ENCODE peak calls at places on chromosomes 3 and 15, in nine cellular contexts. One of them, this sample, is unnamed.
A peak's percentile ranks its signal among the peaks of the same experiment; 100 is the strongest.

GRCh38 chr3:72690646-72691045 is 157.6 kb downstream of the SHQ1 start:
- DNase-seq in progenitor cell of endocrine pancreas: no peak
- DNase-seq in ovary: no peak
- DNase-seq in ascending aorta: no peak
- DNase-seq in tibial nerve: no peak
- DNase-seq in mammary epithelial cell: no peak
- DNase-seq in GM12865: no peak
- DNase-seq in psoas muscle: no peak
- DNase-seq in astrocyte: no peak
- DNase-seq in this sample: no peak

GRCh38 chr3:106635271-106635670 is 742.0 kb upstream of the CCDC54 start:
- DNase-seq in progenitor cell of endocrine pancreas: no peak
- DNase-seq in ovary: no peak
- DNase-seq in ascending aorta: no peak
- DNase-seq in tibial nerve: no peak
- DNase-seq in mammary epithelial cell: peak; percentile 90
- DNase-seq in GM12865: peak; percentile 4
- DNase-seq in psoas muscle: no peak
- DNase-seq in astrocyte: peak; percentile 96
- DNase-seq in this sample: no peak

GRCh38 chr3:120568624-120569023 is 27.5 kb upstream of the NDUFB4 start:
- DNase-seq in progenitor cell of endocrine pancreas: no peak
- DNase-seq in ovary: no peak
- DNase-seq in ascending aorta: no peak
- DNase-seq in tibial nerve: no peak
- DNase-seq in mammary epithelial cell: peak; percentile 9
- DNase-seq in GM12865: no peak
- DNase-seq in psoas muscle: no peak
- DNase-seq in astrocyte: peak; percentile 44
- DNase-seq in this sample: no peak

GRCh38 chr3:174198199-174198598 is 660.9 kb upstream of the NAALADL2 start:
- DNase-seq in progenitor cell of endocrine pancreas: no peak
- DNase-seq in ovary: no peak
- DNase-seq in ascending aorta: no peak
- DNase-seq in tibial nerve: no peak
- DNase-seq in mammary epithelial cell: no peak
- DNase-seq in GM12865: no peak
- DNase-seq in psoas muscle: no peak
- DNase-seq in astrocyte: peak; percentile 43
- DNase-seq in this sample: no peak

GRCh38 chr15:68277131-68277604 is 377 bp upstream of the FEM1B start:
- DNase-seq in progenitor cell of endocrine pancreas: no peak
- DNase-seq in ovary: no peak
- DNase-seq in ascending aorta: no peak
- DNase-seq in tibial nerve: no peak
- DNase-seq in mammary epithelial cell: no peak
- DNase-seq in GM12865: no peak
- DNase-seq in psoas muscle: no peak
- DNase-seq in astrocyte: peak; percentile 52
- DNase-seq in this sample: no peak

GRCh38 chr15:61517776-61518175 is 288.7 kb upstream of the RORA start:
- DNase-seq in progenitor cell of endocrine pancreas: no peak
- DNase-seq in ovary: no peak
- DNase-seq in ascending aorta: no peak
- DNase-seq in tibial nerve: no peak
- DNase-seq in mammary epithelial cell: peak; percentile 3
- DNase-seq in GM12865: no peak
- DNase-seq in psoas muscle: no peak
- DNase-seq in astrocyte: no peak
- DNase-seq in this sample: no peak

GRCh38 chr15:99125061-99125990 is 20.4 kb downstream of the SYNM start:
- DNase-seq in progenitor cell of endocrine pancreas: no peak
- DNase-seq in ovary: no peak
- DNase-seq in ascending aorta: no peak
- DNase-seq in tibial nerve: no peak
- DNase-seq in mammary epithelial cell: no peak
- DNase-seq in GM12865: no peak
- DNase-seq in psoas muscle: peak; percentile 89
- DNase-seq in astrocyte: no peak
- DNase-seq in this sample: no peak

GRCh38 chr15:39358441-39359041 is 222.3 kb upstream of the THBS1 start:
- DNase-seq in progenitor cell of endocrine pancreas: no peak
- DNase-seq in ovary: peak; percentile 67
- DNase-seq in ascending aorta: no peak
- DNase-seq in tibial nerve: no peak
- DNase-seq in mammary epithelial cell: peak; percentile 16
- DNase-seq in GM12865: peak; percentile 61
- DNase-seq in psoas muscle: no peak
- DNase-seq in astrocyte: peak; percentile 89
- DNase-seq in this sample: no peak

GRCh38 chr3:107432013-107432515 is 54.8 kb downstream of the CCDC54 start:
- DNase-seq in progenitor cell of endocrine pancreas: no peak
- DNase-seq in ovary: peak; percentile 38
- DNase-seq in ascending aorta: no peak
- DNase-seq in tibial nerve: no peak
- DNase-seq in mammary epithelial cell: peak; percentile 31
- DNase-seq in GM12865: no peak
- DNase-seq in psoas muscle: no peak
- DNase-seq in astrocyte: peak; percentile 16
- DNase-seq in this sample: no peak

GRCh38 chr3:52925405-52926313 is 28.3 kb upstream of the STIMATE start:
- DNase-seq in progenitor cell of endocrine pancreas: no peak
- DNase-seq in ovary: no peak
- DNase-seq in ascending aorta: no peak
- DNase-seq in tibial nerve: no peak
- DNase-seq in mammary epithelial cell: no peak
- DNase-seq in GM12865: no peak
- DNase-seq in psoas muscle: no peak
- DNase-seq in astrocyte: no peak
- DNase-seq in this sample: no peak

GRCh38 chr3:141875893-141876380 is 506 bp upstream of the ATP1B3 start:
- DNase-seq in progenitor cell of endocrine pancreas: peak; percentile 19
- DNase-seq in ovary: peak; percentile 52
- DNase-seq in ascending aorta: peak; percentile 57
- DNase-seq in tibial nerve: peak; percentile 64
- DNase-seq in mammary epithelial cell: no peak
- DNase-seq in GM12865: no peak
- DNase-seq in psoas muscle: peak; percentile 77
- DNase-seq in astrocyte: peak; percentile 36
- DNase-seq in this sample: no peak

GRCh38 chr3:141877911-141878310 is 1.5 kb downstream of the ATP1B3 start:
- DNase-seq in progenitor cell of endocrine pancreas: no peak
- DNase-seq in ovary: no peak
- DNase-seq in ascending aorta: no peak
- DNase-seq in tibial nerve: no peak
- DNase-seq in mammary epithelial cell: peak; percentile 24
- DNase-seq in GM12865: peak; percentile 38
- DNase-seq in psoas muscle: no peak
- DNase-seq in astrocyte: peak; percentile 27
- DNase-seq in this sample: no peak

GRCh38 chr3:141876891-141877561 is 583 bp downstream of the ATP1B3 start:
- DNase-seq in progenitor cell of endocrine pancreas: peak; percentile 43
- DNase-seq in ovary: peak; percentile 44
- DNase-seq in ascending aorta: no peak
- DNase-seq in tibial nerve: no peak
- DNase-seq in mammary epithelial cell: peak; percentile 37
- DNase-seq in GM12865: peak; percentile 64
- DNase-seq in psoas muscle: peak; percentile 63
- DNase-seq in astrocyte: peak; percentile 40
- DNase-seq in this sample: peak; percentile 37

GRCh38 chr3:141875374-141875892 is 1.0 kb upstream of the ATP1B3 start:
- DNase-seq in progenitor cell of endocrine pancreas: peak; percentile 75
- DNase-seq in ovary: peak; percentile 77
- DNase-seq in ascending aorta: peak; percentile 65
- DNase-seq in tibial nerve: peak; percentile 71
- DNase-seq in mammary epithelial cell: peak; percentile 75
- DNase-seq in GM12865: peak; percentile 86
- DNase-seq in psoas muscle: peak; percentile 88
- DNase-seq in astrocyte: peak; percentile 55
- DNase-seq in this sample: peak; percentile 87

DNA sequence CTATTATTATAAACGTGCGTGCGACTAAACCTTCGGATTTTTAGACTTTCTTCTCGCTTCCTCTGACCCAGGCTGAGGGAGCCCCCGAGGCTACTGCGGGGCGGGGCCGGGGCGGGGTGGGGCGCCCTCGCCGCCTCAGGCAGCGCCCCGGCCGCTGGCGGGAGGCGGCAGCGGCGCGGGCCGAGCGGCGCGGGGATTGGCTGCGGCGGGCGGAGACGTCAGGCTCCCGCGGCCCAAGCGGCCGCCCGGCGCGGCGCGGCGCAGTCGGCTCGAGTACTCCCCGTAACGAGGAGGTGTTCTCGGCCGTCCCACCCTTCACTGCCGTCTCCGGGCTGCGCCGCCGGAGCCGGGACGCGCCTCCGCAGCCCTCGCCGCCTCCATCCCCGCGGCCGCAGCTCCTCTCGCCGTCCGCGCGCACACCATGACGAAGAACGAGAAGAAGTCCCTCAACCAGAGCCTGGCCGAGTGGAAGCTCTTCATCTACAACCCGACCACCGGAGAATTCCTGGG is at the start of gene ATP1B3:
- DNase-seq in progenitor cell of endocrine pancreas: peak; percentile 71
- DNase-seq in ovary: peak; percentile 83
- DNase-seq in ascending aorta: peak; percentile 16
- DNase-seq in tibial nerve: no peak
- DNase-seq in mammary epithelial cell: peak; percentile 85
- DNase-seq in GM12865: peak; percentile 93
- DNase-seq in psoas muscle: peak; percentile 92
- DNase-seq in astrocyte: peak; percentile 70
- DNase-seq in this sample: peak; percentile 92
- TF ChIP-seq CTCF in progenitor cell of endocrine pancreas: no peak
- TF ChIP-seq CTCF in ovary: peak; percentile 22
- TF ChIP-seq CTCF in ascending aorta: no peak
- TF ChIP-seq CTCF in tibial nerve: peak; percentile 39
- TF ChIP-seq CTCF in mammary epithelial cell: no peak
- TF ChIP-seq CTCF in GM12865: no peak
- TF ChIP-seq CTCF in psoas muscle: no peak
- TF ChIP-seq CTCF in astrocyte: no peak
- TF ChIP-seq CTCF in this sample: peak; percentile 0

DNA sequence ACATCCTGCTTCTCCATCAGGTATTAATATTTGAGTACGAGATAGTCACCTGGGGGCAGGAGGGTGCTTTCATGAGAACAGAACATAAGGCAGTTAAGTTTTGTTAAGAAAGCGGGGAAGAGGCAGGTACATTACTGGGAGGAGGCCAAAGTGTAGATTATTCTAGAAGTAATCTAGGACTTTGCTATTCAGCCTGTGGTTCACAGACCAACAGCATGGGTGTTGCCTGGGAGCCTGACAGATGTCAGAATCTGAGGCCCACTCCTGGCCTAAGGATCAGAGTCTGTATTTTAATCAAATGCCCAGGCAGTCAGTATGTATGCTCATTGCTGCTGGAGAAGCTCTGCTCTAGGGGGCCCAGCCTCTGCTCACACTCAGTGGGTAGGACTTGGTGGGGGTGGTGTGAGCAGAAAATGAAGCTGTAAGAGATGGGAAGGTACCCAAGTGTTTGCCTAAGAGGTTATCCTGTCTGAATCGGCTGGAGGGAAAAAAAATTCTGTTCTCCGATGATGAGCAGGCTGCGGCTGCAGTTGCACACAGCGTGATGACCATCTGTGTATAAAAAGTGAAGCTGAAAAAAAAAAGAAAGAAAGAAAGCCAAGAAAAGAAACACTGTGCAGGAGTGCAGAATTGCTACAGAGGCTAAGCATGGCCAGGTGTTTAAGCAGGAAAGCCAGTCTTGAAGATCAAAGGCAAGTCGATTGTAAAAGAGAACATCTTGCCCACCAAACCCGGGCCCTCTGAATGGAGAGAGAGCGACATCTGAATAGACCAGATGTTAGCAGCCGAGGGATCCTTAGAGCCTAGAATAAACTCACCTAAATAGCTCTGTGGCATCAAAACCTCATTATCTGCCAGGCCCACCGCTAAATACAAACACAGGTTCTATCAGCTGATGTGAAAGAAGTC is 65.2 kb downstream of the EIF4E3 start:
- DNase-seq in progenitor cell of endocrine pancreas: no peak
- DNase-seq in ovary: no peak
- DNase-seq in ascending aorta: no peak
- DNase-seq in tibial nerve: no peak
- DNase-seq in mammary epithelial cell: no peak
- DNase-seq in GM12865: no peak
- DNase-seq in psoas muscle: no peak
- DNase-seq in astrocyte: no peak
- DNase-seq in this sample: no peak
- TF ChIP-seq CTCF in progenitor cell of endocrine pancreas: no peak
- TF ChIP-seq CTCF in ovary: no peak
- TF ChIP-seq CTCF in ascending aorta: no peak
- TF ChIP-seq CTCF in tibial nerve: no peak
- TF ChIP-seq CTCF in mammary epithelial cell: no peak
- TF ChIP-seq CTCF in GM12865: no peak
- TF ChIP-seq CTCF in psoas muscle: no peak
- TF ChIP-seq CTCF in astrocyte: no peak
- TF ChIP-seq CTCF in this sample: no peak

GRCh38 chr15:71115567-71116351 is 488 bp downstream of the THSD4 start:
- DNase-seq in progenitor cell of endocrine pancreas: peak; percentile 42
- DNase-seq in ovary: peak; percentile 26
- DNase-seq in ascending aorta: no peak
- DNase-seq in tibial nerve: no peak
- DNase-seq in mammary epithelial cell: peak; percentile 60
- DNase-seq in GM12865: peak; percentile 46
- DNase-seq in psoas muscle: peak; percentile 62
- DNase-seq in astrocyte: peak; percentile 48
- DNase-seq in this sample: no peak
- TF ChIP-seq CTCF in progenitor cell of endocrine pancreas: no peak
- TF ChIP-seq CTCF in ovary: no peak
- TF ChIP-seq CTCF in ascending aorta: no peak
- TF ChIP-seq CTCF in tibial nerve: no peak
- TF ChIP-seq CTCF in mammary epithelial cell: no peak
- TF ChIP-seq CTCF in GM12865: no peak
- TF ChIP-seq CTCF in psoas muscle: no peak
- TF ChIP-seq CTCF in astrocyte: no peak
- TF ChIP-seq CTCF in this sample: no peak

GRCh38 chr3:124691599-124691998 is 38.7 kb upstream of the UMPS start:
- DNase-seq in progenitor cell of endocrine pancreas: no peak
- DNase-seq in ovary: no peak
- DNase-seq in ascending aorta: no peak
- DNase-seq in tibial nerve: no peak
- DNase-seq in mammary epithelial cell: no peak
- DNase-seq in GM12865: no peak
- DNase-seq in psoas muscle: no peak
- DNase-seq in astrocyte: no peak
- DNase-seq in this sample: no peak

GRCh38 chr3:124686028-124686670 is 44.1 kb upstream of the UMPS start:
- DNase-seq in progenitor cell of endocrine pancreas: no peak
- DNase-seq in ovary: no peak
- DNase-seq in ascending aorta: no peak
- DNase-seq in tibial nerve: no peak
- DNase-seq in mammary epithelial cell: peak; percentile 76
- DNase-seq in GM12865: no peak
- DNase-seq in psoas muscle: no peak
- DNase-seq in astrocyte: no peak
- DNase-seq in this sample: no peak

GRCh38 chr3:124694486-124694885 is 35.8 kb upstream of the UMPS start:
- DNase-seq in progenitor cell of endocrine pancreas: no peak
- DNase-seq in ovary: no peak
- DNase-seq in ascending aorta: no peak
- DNase-seq in tibial nerve: no peak
- DNase-seq in mammary epithelial cell: peak; percentile 6
- DNase-seq in GM12865: no peak
- DNase-seq in psoas muscle: no peak
- DNase-seq in astrocyte: no peak
- DNase-seq in this sample: no peak

GRCh38 chr3:124685481-124685880 is 44.8 kb upstream of the UMPS start:
- DNase-seq in progenitor cell of endocrine pancreas: no peak
- DNase-seq in ovary: no peak
- DNase-seq in ascending aorta: no peak
- DNase-seq in tibial nerve: no peak
- DNase-seq in mammary epithelial cell: peak; percentile 73
- DNase-seq in GM12865: peak; percentile 36
- DNase-seq in psoas muscle: no peak
- DNase-seq in astrocyte: no peak
- DNase-seq in this sample: no peak

GRCh38 chr3:124688580-124689454 is 41.4 kb upstream of the UMPS start:
- DNase-seq in progenitor cell of endocrine pancreas: peak; percentile 70
- DNase-seq in ovary: peak; percentile 44
- DNase-seq in ascending aorta: no peak
- DNase-seq in tibial nerve: peak; percentile 30
- DNase-seq in mammary epithelial cell: peak; percentile 62
- DNase-seq in GM12865: peak; percentile 84
- DNase-seq in psoas muscle: peak; percentile 84
- DNase-seq in astrocyte: peak; percentile 41
- DNase-seq in this sample: peak; percentile 84
- TF ChIP-seq CTCF in progenitor cell of endocrine pancreas: peak; percentile 94
- TF ChIP-seq CTCF in ovary: peak; percentile 50
- TF ChIP-seq CTCF in ascending aorta: peak; percentile 77
- TF ChIP-seq CTCF in tibial nerve: peak; percentile 68
- TF ChIP-seq CTCF in mammary epithelial cell: peak; percentile 82
- TF ChIP-seq CTCF in GM12865: peak; percentile 73
- TF ChIP-seq CTCF in psoas muscle: peak; percentile 86
- TF ChIP-seq CTCF in astrocyte: peak; percentile 93
- TF ChIP-seq CTCF in this sample: peak; percentile 88